ENCODE peak calls at places on chromosomes 1 and 21, in five cellular contexts. W is upper lobe of right lung; B is SHP77; T is CD8-positive, alpha-beta T cell; L is NAMALWA. O is an unnamed sample.

GRCh38 chr1:9904571-9904970 is 5.5 kb downstream of the CTNNBIP1 start:
- DNase-seq in W (no peak), B (no peak), L (no peak), T (no peak), O (no peak)

GRCh38 chr21:45166931-45167330 is 92.6 kb downstream of the ADARB1 start:
- DNase-seq in B (no peak), W (no peak), T (no peak), L (no peak), O (no peak)

GRCh38 chr1:27552911-27553420 is 51.0 kb downstream of the AHDC1 start:
- DNase-seq in L (no peak), T (no peak), W (no peak), B (no peak), O (no peak)

GRCh38 chr21:35861656-35862055 is 198.7 kb downstream of the SETD4 start:
- DNase-seq in L (no peak), T (no peak), W (no peak), B (no peak), O (peak; percentile 89)

GRCh38 chr1:165484532-165484931 is 39.6 kb upstream of the RXRG start:
- DNase-seq in B (no peak), W (no peak), T (no peak), L (no peak), O (no peak)

GRCh38 chr1:36304970-36305914 is 926 bp upstream of the SH3D21 start:
- DNase-seq in L (no peak), T (no peak), B (no peak), W (peak; percentile 51), O (peak; percentile 22)

GRCh38 chr1:31576201-31576669 is at the start of gene TINAGL1:
- DNase-seq in B (no peak), L (no peak), W (peak; percentile 85), T (no peak), O (peak; percentile 31)

GRCh38 chr21:37450385-37451044 is 83.9 kb downstream of the DYRK1A start:
- DNase-seq in L (no peak), W (no peak), T (no peak), B (no peak), O (peak; percentile 32)

GRCh38 chr1:15507278-15507677 is 16.7 kb downstream of the CASP9 start:
- DNase-seq in T (no peak), L (no peak), B (no peak), W (no peak), O (no peak)

GRCh38 chr1:229323885-229324553 is 18.8 kb downstream of the CCSAP start:
- DNase-seq in B (no peak), L (no peak), W (no peak), T (no peak), O (no peak)

GRCh38 chr1:150472606-150473200 is 14.5 kb upstream of the TARS2 start:
- DNase-seq in W (no peak), T (no peak), B (no peak), L (no peak), O (no peak)

GRCh38 chr1:5818755-5819154 is 173.5 kb downstream of the NPHP4 start:
- DNase-seq in T (no peak), W (peak; percentile 19), B (no peak), L (no peak), O (no peak)

GRCh38 chr1:17673335-17674075 is 81.6 kb upstream of the ACTL8 start:
- DNase-seq in L (no peak), W (no peak), B (no peak), T (no peak), O (no peak)

GRCh38 chr1:43968348-43968948 is 1.4 kb upstream of the DPH2 start:
- DNase-seq in T (no peak), B (no peak), L (peak; percentile 48), W (no peak), O (peak; percentile 62)

GRCh38 chr1:31445951-31446350 is 32.9 kb downstream of the SERINC2 start:
- DNase-seq in L (no peak), W (no peak), T (no peak), B (no peak), O (no peak)

GRCh38 chr1:109395602-109396512 is 1.9 kb downstream of the SORT1 start:
- DNase-seq in W (no peak), T (no peak), B (no peak), L (no peak), O (no peak)

GRCh38 chr1:183685112-183685713 is 32.1 kb upstream of the APOBEC4 start:
- DNase-seq in B (peak; percentile 51), W (no peak), L (peak; percentile 87), T (no peak), O (peak; percentile 77)

GRCh38 chr1:239288964-239289535 is 97.3 kb upstream of the CHRM3 start:
- DNase-seq in L (no peak), T (no peak), B (no peak), W (no peak), O (no peak)

GRCh38 chr1:33219886-33220661 is 36.2 kb upstream of the ZNF362 start:
- DNase-seq in T (no peak), B (no peak), L (no peak), W (no peak), O (peak; percentile 81)

GRCh38 chr1:110490791-110491451 is 28.1 kb downstream of the KCNA10 start:
- DNase-seq in W (no peak), L (no peak), T (no peak), B (no peak), O (no peak)

GRCh38 chr1:91741301-91741700 is 144.7 kb downstream of the TGFBR3 start:
- DNase-seq in W (no peak), T (no peak), B (no peak), L (no peak), O (no peak)

GRCh38 chr1:55640708-55641473 is 425.7 kb upstream of the USP24 start:
- DNase-seq in W (no peak), B (peak; percentile 11), L (peak; percentile 51), T (no peak), O (peak; percentile 86)

GRCh38 chr1:115330480-115331013 is 7.5 kb downstream of the NGF start:
- DNase-seq in T (no peak), B (no peak), L (no peak), W (no peak), O (peak; percentile 90)

GRCh38 chr1:197343663-197344273 is 75.7 kb downstream of the CRB1 start:
- DNase-seq in B (no peak), W (no peak), T (no peak), L (no peak), O (no peak)

GRCh38 chr1:1171551-1172340 is 1.9 kb upstream of the TTLL10 start:
- DNase-seq in W (no peak), T (no peak), L (peak; percentile 65), B (no peak), O (no peak)

GRCh38 chr1:89363196-89363595 is 663 bp upstream of the GBP6 start:
- DNase-seq in W (no peak), B (no peak), T (no peak), L (no peak), O (no peak)

GRCh38 chr1:87956072-87956471 is 627.4 kb downstream of the LMO4 start:
- DNase-seq in T (no peak), B (no peak), L (no peak), W (no peak), O (peak; percentile 94)

GRCh38 chr1:63199666-63200065 is 122.7 kb upstream of the FOXD3 start:
- DNase-seq in T (no peak), L (no peak), W (no peak), B (no peak), O (no peak)

GRCh38 chr1:235883261-235883927 is 16.7 kb upstream of the LYST start:
- DNase-seq in T (no peak), W (peak; percentile 89), L (no peak), B (peak; percentile 60), O (peak; percentile 98)

GRCh38 chr1:219459321-219460105 is 153.4 kb downstream of the ZC3H11B start:
- DNase-seq in L (no peak), T (no peak), B (no peak), W (no peak), O (peak; percentile 24)

GRCh38 chr1:1872329-1872994 is 18.4 kb downstream of the GNB1 start:
- DNase-seq in B (no peak), L (no peak), T (no peak), W (no peak), O (no peak)

O was measured in foreskin fibroblast.